ENCODE peak calls at places on chromosomes 3 and 15, in five cellular contexts. B is IMR-90, E is H1, U is K562, X is HepG2. C is an unnamed sample.

GRCh38 chr15:42457445-42458442 is 33.2 kb downstream of the ZNF106 start:
- DNase-seq in B (peak; percentile 94), E (peak; percentile 82), U (no peak), X (no peak), C (no peak)

GRCh38 chr3:10247679-10248183 is 528 bp upstream of the TATDN2 start:
- DNase-seq in B (no peak), E (no peak), U (no peak), X (no peak), C (no peak)

GRCh38 chr3:192892981-192893827 is 24.5 kb downstream of the MB21D2 start:
- DNase-seq in B (peak; percentile 91), E (no peak), U (peak; percentile 6), X (no peak), C (peak; percentile 90)

GRCh38 chr3:79167651-79168416 is 600.0 kb downstream of the ROBO1 start:
- DNase-seq in B (peak; percentile 97), E (no peak), U (no peak), X (no peak), C (no peak)

GRCh38 chr15:83106994-83107840 is at the start of gene TM6SF1:
- DNase-seq in B (no peak), E (no peak), U (peak; percentile 46), X (no peak), C (no peak)

GRCh38 chr15:25178835-25179672 is 224.3 kb downstream of the SNRPN start:
- DNase-seq in B (no peak), E (no peak), U (no peak), X (no peak), C (no peak)

GRCh38 chr15:31238369-31238768 is 88.3 kb upstream of the KLF13 start:
- DNase-seq in B (no peak), E (no peak), U (no peak), X (no peak), C (no peak)

GRCh38 chr3:184381261-184382224 is 1.7 kb downstream of the CHRD start:
- DNase-seq in B (no peak), E (no peak), U (no peak), X (no peak), C (no peak)

GRCh38 chr3:53531749-53532148 is 37.3 kb downstream of the CACNA1D start:
- DNase-seq in B (no peak), E (no peak), U (no peak), X (no peak), C (no peak)

GRCh38 chr3:27533718-27534578 is 49.8 kb upstream of the SLC4A7 start:
- DNase-seq in B (peak; percentile 99), E (peak; percentile 88), U (peak; percentile 1), X (peak; percentile 88), C (peak; percentile 98)

GRCh38 chr3:30139283-30139682 is 467.1 kb upstream of the TGFBR2 start:
- DNase-seq in B (no peak), E (no peak), U (no peak), X (no peak), C (no peak)

GRCh38 chr3:187919535-187919934 is 174.3 kb upstream of the BCL6 start:
- DNase-seq in B (no peak), E (no peak), U (no peak), X (no peak), C (no peak)

GRCh38 chr3:61634678-61635077 is 73.3 kb downstream of the PTPRG start:
- DNase-seq in B (peak; percentile 36), E (no peak), U (no peak), X (peak; percentile 63), C (no peak)

GRCh38 chr15:61681038-61681418 is 379.2 kb downstream of the VPS13C start:
- DNase-seq in B (no peak), E (no peak), U (no peak), X (no peak), C (no peak)

GRCh38 chr3:191434036-191434435 is 26.9 kb upstream of the PYDC2 start:
- DNase-seq in B (no peak), E (no peak), U (no peak), X (no peak), C (no peak)

GRCh38 chr15:60815321-60815720 is 336.4 kb upstream of the ICE2 start:
- DNase-seq in B (no peak), E (no peak), U (no peak), X (no peak), C (no peak)

GRCh38 chr3:47098910-47099309 is 65.0 kb downstream of the SETD2 start:
- DNase-seq in B (no peak), E (no peak), U (no peak), X (no peak), C (no peak)

GRCh38 chr3:47092090-47092489 is 71.8 kb downstream of the SETD2 start:
- DNase-seq in B (no peak), E (no peak), U (no peak), X (no peak), C (no peak)

DNA sequence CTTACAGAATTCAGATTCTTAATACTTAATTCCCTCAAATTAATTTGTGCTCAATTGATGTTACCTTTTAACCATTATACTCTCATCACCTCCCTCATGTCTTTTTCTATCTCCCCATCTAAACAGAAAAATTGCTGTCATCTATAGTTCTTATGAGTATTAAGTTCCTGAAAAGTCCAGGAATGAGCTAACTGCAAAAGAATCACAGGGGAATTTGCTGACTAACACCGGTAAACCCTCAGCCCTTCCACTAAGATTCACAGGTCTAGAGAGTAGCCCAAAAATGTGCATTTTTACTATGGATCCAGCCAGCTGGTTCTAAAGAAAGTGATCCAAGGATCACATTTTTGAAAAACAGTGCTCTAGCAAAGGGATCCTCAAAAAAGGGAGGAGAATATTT is 67.0 kb downstream of the SETD2 start:
- DNase-seq in B (peak; percentile 77), E (no peak), U (no peak), X (no peak), C (peak; percentile 2)
- H3K27ac ChIP-seq in B (peak overlapping the region; percentile 57), E (no peak overlapping the region), U (no peak overlapping the region), X (no peak overlapping the region), C (peak overlapping the region; percentile 44)

GRCh38 chr15:90349072-90349471 is 3.0 kb upstream of the ZNF774 start:
- DNase-seq in B (no peak), E (no peak), U (no peak), X (no peak), C (no peak)

GRCh38 chr15:90348456-90348855 is 3.6 kb upstream of the ZNF774 start:
- DNase-seq in B (no peak), E (no peak), U (no peak), X (no peak), C (no peak)

GRCh38 chr15:90354986-90355385 is 2.9 kb downstream of the ZNF774 start:
- DNase-seq in B (no peak), E (no peak), U (no peak), X (no peak), C (no peak)

GRCh38 chr15:90352109-90352893 is at the start of gene ZNF774:
- DNase-seq in B (peak; percentile 94), E (peak; percentile 87), U (peak; percentile 97), X (peak; percentile 92), C (peak; percentile 96)

DNA sequence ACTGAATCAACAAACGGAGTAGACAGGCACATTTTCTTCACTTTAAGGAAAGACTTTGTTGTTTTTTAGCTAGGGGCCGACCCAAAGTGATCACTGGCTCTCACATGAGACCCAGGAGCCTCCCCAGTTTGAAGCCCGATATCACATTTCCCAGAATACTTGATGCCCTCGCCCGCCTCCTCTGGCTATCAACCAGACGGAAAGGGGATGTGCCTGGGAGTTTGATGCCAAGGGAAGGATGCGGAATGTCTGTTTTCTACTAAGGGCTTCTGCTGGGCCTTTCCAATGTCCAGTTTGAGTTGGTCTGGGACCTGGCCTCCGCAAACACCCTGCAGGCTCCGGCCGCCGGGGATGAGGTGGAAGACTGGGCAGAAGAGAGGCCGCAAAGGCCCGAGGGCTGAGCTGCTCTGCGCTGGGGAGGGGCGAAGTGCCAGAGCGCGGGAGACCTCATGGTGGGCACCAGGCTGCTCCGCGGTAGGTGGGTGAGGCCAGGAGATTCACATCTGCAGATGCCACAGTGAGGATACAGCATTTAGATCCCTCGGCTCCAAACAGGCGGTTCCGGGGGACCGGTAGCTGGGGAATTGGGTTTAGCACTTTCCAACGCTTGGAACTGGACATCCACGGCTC is 490 bp upstream of the ZNF774 start:
- DNase-seq in B (no peak), E (no peak), U (no peak), X (no peak), C (no peak)
- TF ChIP-seq MAFK in B (no peak), E (no peak), U (no peak), X (no peak), C (no peak)

GRCh38 chr3:124883766-124884473 is 3.2 kb downstream of the ITGB5 start:
- DNase-seq in B (peak; percentile 65), E (no peak), U (no peak), X (no peak), C (no peak)
- TF ChIP-seq USF2 in B (no peak), E (no peak), U (no peak), X (no peak), C (no peak)

GRCh38 chr3:43190682-43191081 is 84.8 kb upstream of the POMGNT2 start:
- DNase-seq in B (peak; percentile 91), E (no peak), U (no peak), X (no peak), C (no peak)
- H3K27ac ChIP-seq in B (peak overlapping the region; percentile 61), E (no peak overlapping the region), U (no peak overlapping the region), X (no peak overlapping the region), C (no peak overlapping the region)

GRCh38 chr3:147267431-147267830 is 138.9 kb downstream of the ZIC4 start:
- DNase-seq in B (peak; percentile 48), E (no peak), U (no peak), X (no peak), C (no peak)
- TF ChIP-seq MAFK in B (no peak), E (no peak), U (no peak), X (no peak), C (no peak)

GRCh38 chr3:111238896-111239295 is 167.3 kb downstream of the NECTIN3 start:
- DNase-seq in B (no peak), E (no peak), U (no peak), X (no peak), C (no peak)

GRCh38 chr3:111236833-111237713 is 165.5 kb downstream of the NECTIN3 start:
- DNase-seq in B (peak; percentile 52), E (no peak), U (no peak), X (no peak), C (no peak)

GRCh38 chr3:111241960-111242359 is 170.3 kb downstream of the NECTIN3 start:
- DNase-seq in B (no peak), E (no peak), U (no peak), X (no peak), C (no peak)

GRCh38 chr3:111237906-111238305 is 166.3 kb downstream of the NECTIN3 start:
- DNase-seq in B (no peak), E (no peak), U (no peak), X (no peak), C (no peak)
- TF ChIP-seq USF2 in B (no peak), E (no peak), U (no peak), X (no peak), C (no peak)

GRCh38 chr3:159881828-159882309 is 106.8 kb upstream of the IL12A start:
- DNase-seq in B (no peak), E (no peak), U (no peak), X (no peak), C (no peak)
- H3K27ac ChIP-seq in B (no peak overlapping the region), E (no peak overlapping the region), U (no peak overlapping the region), X (no peak overlapping the region), C (peak overlapping the region; percentile 27)

GRCh38 chr3:23372296-23372695 is 169.2 kb downstream of the UBE2E2 start:
- DNase-seq in B (no peak), E (no peak), U (no peak), X (no peak), C (no peak)
- TF ChIP-seq MAFK in B (no peak), E (no peak), U (no peak), X (no peak), C (no peak)

GRCh38 chr3:36991923-36992805 is 767 bp downstream of the EPM2AIP1 start:
- DNase-seq in B (peak; percentile 74), E (no peak), U (peak; percentile 75), X (peak; percentile 46), C (peak; percentile 48)
- TF ChIP-seq USF2 in B (no peak), E (no peak), U (no peak), X (no peak), C (no peak)